ENCODE peak calls at places on chromosomes 13 and 19, in five cellular contexts. One of them, this sample, is unnamed.

GRCh38 chr19:16076958-16077611 is 790 bp downstream of the TPM4 start:
- DNase-seq in stimulated activated CD8-positive, alpha-beta memory T cell treated with anti-CD3 and anti-CD28 coated beads, Interleukin-7, amount 100 ng/mL, for 48 hours: no peak
- DNase-seq in T-cell: no peak
- DNase-seq in HCT116: no peak
- DNase-seq in GM03348: peak
- DNase-seq in this sample: no peak

GRCh38 chr13:98143157-98143553 is 261 bp downstream of the FARP1 start:
- DNase-seq in stimulated activated CD8-positive, alpha-beta memory T cell treated with anti-CD3 and anti-CD28 coated beads, Interleukin-7, amount 100 ng/mL, for 48 hours: no peak
- DNase-seq in T-cell: no peak
- DNase-seq in HCT116: no peak
- DNase-seq in GM03348: no peak
- DNase-seq in this sample: no peak

GRCh38 chr13:35953537-35954206 is 177.5 kb downstream of the DCLK1 start:
- DNase-seq in stimulated activated CD8-positive, alpha-beta memory T cell treated with anti-CD3 and anti-CD28 coated beads, Interleukin-7, amount 100 ng/mL, for 48 hours: no peak
- DNase-seq in T-cell: no peak
- DNase-seq in HCT116: peak
- DNase-seq in GM03348: peak
- DNase-seq in this sample: peak

GRCh38 chr19:57269515-57270250 is 10.6 kb upstream of the ZNF460 start:
- DNase-seq in stimulated activated CD8-positive, alpha-beta memory T cell treated with anti-CD3 and anti-CD28 coated beads, Interleukin-7, amount 100 ng/mL, for 48 hours: no peak
- DNase-seq in T-cell: no peak
- DNase-seq in HCT116: no peak
- DNase-seq in GM03348: peak
- DNase-seq in this sample: no peak

GRCh38 chr19:2623743-2624142 is 78.8 kb downstream of the GNG7 start:
- DNase-seq in stimulated activated CD8-positive, alpha-beta memory T cell treated with anti-CD3 and anti-CD28 coated beads, Interleukin-7, amount 100 ng/mL, for 48 hours: no peak
- DNase-seq in T-cell: no peak
- DNase-seq in HCT116: no peak
- DNase-seq in GM03348: no peak
- DNase-seq in this sample: no peak

GRCh38 chr19:51808333-51808986 is 13.5 kb downstream of the FPR3 start:
- DNase-seq in stimulated activated CD8-positive, alpha-beta memory T cell treated with anti-CD3 and anti-CD28 coated beads, Interleukin-7, amount 100 ng/mL, for 48 hours: no peak
- DNase-seq in T-cell: no peak
- DNase-seq in HCT116: no peak
- DNase-seq in GM03348: peak
- DNase-seq in this sample: no peak

GRCh38 chr19:35272954-35273649 is 4.3 kb downstream of the USF2 start:
- DNase-seq in stimulated activated CD8-positive, alpha-beta memory T cell treated with anti-CD3 and anti-CD28 coated beads, Interleukin-7, amount 100 ng/mL, for 48 hours: no peak
- DNase-seq in T-cell: no peak
- DNase-seq in HCT116: no peak
- DNase-seq in GM03348: no peak
- DNase-seq in this sample: no peak

GRCh38 chr13:112790735-112791641 is 101.2 kb downstream of the ATP11A start:
- DNase-seq in stimulated activated CD8-positive, alpha-beta memory T cell treated with anti-CD3 and anti-CD28 coated beads, Interleukin-7, amount 100 ng/mL, for 48 hours: no peak
- DNase-seq in T-cell: no peak
- DNase-seq in HCT116: no peak
- DNase-seq in GM03348: no peak
- DNase-seq in this sample: no peak

GRCh38 chr19:35027851-35028599 is 2.2 kb upstream of the SCN1B start:
- DNase-seq in stimulated activated CD8-positive, alpha-beta memory T cell treated with anti-CD3 and anti-CD28 coated beads, Interleukin-7, amount 100 ng/mL, for 48 hours: no peak
- DNase-seq in T-cell: no peak
- DNase-seq in HCT116: no peak
- DNase-seq in GM03348: peak
- DNase-seq in this sample: no peak

GRCh38 chr13:36131215-36131930 is at the start of gene DCLK1:
- DNase-seq in stimulated activated CD8-positive, alpha-beta memory T cell treated with anti-CD3 and anti-CD28 coated beads, Interleukin-7, amount 100 ng/mL, for 48 hours: no peak
- DNase-seq in T-cell: no peak
- DNase-seq in HCT116: no peak
- DNase-seq in GM03348: peak
- DNase-seq in this sample: no peak

GRCh38 chr19:538641-539428 is 5.0 kb upstream of the GZMM start:
- DNase-seq in stimulated activated CD8-positive, alpha-beta memory T cell treated with anti-CD3 and anti-CD28 coated beads, Interleukin-7, amount 100 ng/mL, for 48 hours: no peak
- DNase-seq in T-cell: no peak
- DNase-seq in HCT116: no peak
- DNase-seq in GM03348: no peak
- DNase-seq in this sample: no peak

This sample was measured in NCI-H460.